ENCODE peak calls at places on chromosome 11, in five cellular contexts. A is left colon; X is stimulated activated CD8-positive, alpha-beta memory T cell treated with anti-CD3 and anti-CD28 coated beads, Interleukin-7, amount 100 ng/mL, for 48 hours; I is right cardiac atrium; O is hippocampal formation. K is an unnamed sample.

GRCh38 chr11:40273192-40273732 is 1186.2 kb downstream of the LRRC4C start:
- DNase-seq in A (no peak), X (no peak), I (no peak), O (no peak), K (no peak)

GRCh38 chr11:72195518-72195917 is 3.6 kb downstream of the FOLR1 start:
- DNase-seq in A (no peak), X (no peak), I (no peak), O (no peak), K (no peak)

GRCh38 chr11:14617241-14618027 is 26.2 kb upstream of the PDE3B start:
- DNase-seq in A (no peak), X (no peak), I (no peak), O (no peak), K (no peak)

GRCh38 chr11:11311169-11311568 is 41.9 kb downstream of the CSNK2A3 start:
- DNase-seq in A (no peak), X (no peak), I (no peak), O (no peak), K (no peak)

GRCh38 chr11:13668957-13669521 is 571 bp downstream of the FAR1 start:
- DNase-seq in A (peak), X (peak), I (peak), O (peak), K (peak)

GRCh38 chr11:117144477-117145392 is 648 bp downstream of the PAFAH1B2 start:
- DNase-seq in A (peak), X (no peak), I (peak), O (peak), K (no peak)

GRCh38 chr11:124865902-124866851 is 945 bp downstream of the ROBO3 start:
- DNase-seq in A (peak), X (peak), I (peak), O (no peak), K (no peak)

GRCh38 chr11:116053538-116053919 is 549.3 kb upstream of the CADM1 start:
- DNase-seq in A (no peak), X (no peak), I (no peak), O (no peak), K (no peak)

GRCh38 chr11:131674051-131674755 is 303.8 kb downstream of the NTM start:
- DNase-seq in A (peak), X (no peak), I (peak), O (peak), K (peak)

GRCh38 chr11:16011396-16011795 is 344.9 kb downstream of the SOX6 start:
- DNase-seq in A (no peak), X (no peak), I (no peak), O (no peak), K (no peak)

GRCh38 chr11:114255289-114255688 is 40.9 kb upstream of the NNMT start:
- DNase-seq in A (no peak), X (no peak), I (no peak), O (no peak), K (no peak)

GRCh38 chr11:59174664-59175033 is 2.7 kb downstream of the DTX4 start:
- DNase-seq in A (peak), X (no peak), I (no peak), O (no peak), K (no peak)

GRCh38 chr11:46906596-46906995 is 11.8 kb downstream of the LRP4 start:
- DNase-seq in A (no peak), X (no peak), I (no peak), O (no peak), K (peak)

GRCh38 chr11:115521874-115522273 is 17.7 kb upstream of the CADM1 start:
- DNase-seq in A (no peak), X (no peak), I (no peak), O (no peak), K (no peak)

GRCh38 chr11:130487390-130488186 is 39.1 kb downstream of the ADAMTS15 start:
- DNase-seq in A (no peak), X (no peak), I (no peak), O (no peak), K (no peak)

GRCh38 chr11:4610258-4610935 is 2.4 kb upstream of the TRIM68 start:
- DNase-seq in A (no peak), X (no peak), I (no peak), O (no peak), K (no peak)

GRCh38 chr11:134691474-134691873 is 279.4 kb upstream of the B3GAT1 start:
- DNase-seq in A (no peak), X (no peak), I (no peak), O (no peak), K (no peak)

GRCh38 chr11:12573707-12574106 is 100.5 kb upstream of the TEAD1 start:
- DNase-seq in A (no peak), X (no peak), I (no peak), O (no peak), K (no peak)

GRCh38 chr11:1888811-1889526 is 2.7 kb downstream of the PRR33 start:
- DNase-seq in A (peak), X (peak), I (peak), O (no peak), K (peak)

GRCh38 chr11:102306048-102306575 is 11.2 kb upstream of the BIRC3 start:
- DNase-seq in A (peak), X (no peak), I (no peak), O (no peak), K (no peak)

GRCh38 chr11:2563216-2564007 is 118.6 kb downstream of the KCNQ1 start:
- DNase-seq in A (peak), X (no peak), I (peak), O (no peak), K (no peak)

GRCh38 chr11:105611837-105612480 is 2.1 kb downstream of the GRIA4 start:
- DNase-seq in A (no peak), X (no peak), I (no peak), O (peak), K (no peak)

GRCh38 chr11:383431-383830 is 10.6 kb upstream of the PKP3 start:
- DNase-seq in A (no peak), X (no peak), I (no peak), O (no peak), K (no peak)

GRCh38 chr11:93986716-93987115 is 34.4 kb upstream of the HEPHL1 start:
- DNase-seq in A (no peak), X (no peak), I (no peak), O (no peak), K (no peak)

GRCh38 chr11:22466351-22466750 is 128.2 kb downstream of the SLC17A6 start:
- DNase-seq in A (no peak), X (no peak), I (no peak), O (no peak), K (no peak)

GRCh38 chr11:19259487-19260345 is 19.0 kb upstream of the E2F8 start:
- DNase-seq in A (peak), X (no peak), I (peak), O (peak), K (peak)

GRCh38 chr11:65492637-65493366 is 6.0 kb upstream of the MALAT1 start:
- DNase-seq in A (peak), X (no peak), I (peak), O (peak), K (peak)

GRCh38 chr11:63574856-63575602 is 11.8 kb upstream of the PLAAT2 start:
- DNase-seq in A (peak), X (no peak), I (peak), O (no peak), K (peak)

GRCh38 chr11:35859311-35859710 is 84.6 kb upstream of the LDLRAD3 start:
- DNase-seq in A (no peak), X (no peak), I (no peak), O (no peak), K (no peak)

GRCh38 chr11:88553204-88553603 is 215.7 kb upstream of the CTSC start:
- DNase-seq in A (no peak), X (no peak), I (no peak), O (no peak), K (no peak)

GRCh38 chr11:91404344-91404743 is 820.3 kb upstream of the FAT3 start:
- DNase-seq in A (no peak), X (no peak), I (no peak), O (no peak), K (no peak)

GRCh38 chr11:35662061-35662648 is 420 bp upstream of the TRIM44 start:
- DNase-seq in A (no peak), X (no peak), I (no peak), O (peak), K (peak)

GRCh38 chr11:113675003-113675471 is 31.1 kb downstream of the TMPRSS5 start:
- DNase-seq in A (no peak), X (peak), I (no peak), O (no peak), K (no peak)

GRCh38 chr11:45930031-45930794 is 7.8 kb downstream of the LARGE2 start:
- DNase-seq in A (peak), X (no peak), I (peak), O (no peak), K (no peak)

GRCh38 chr11:57513911-57514537 is 1.5 kb downstream of the SLC43A1 start:
- DNase-seq in A (peak), X (no peak), I (peak), O (no peak), K (peak)

GRCh38 chr11:12126352-12127019 is 16.1 kb downstream of the MICAL2 start:
- DNase-seq in A (no peak), X (no peak), I (no peak), O (no peak), K (no peak)

GRCh38 chr11:62593434-62594044 is 2.2 kb upstream of the TUT1 start:
- DNase-seq in A (peak), X (no peak), I (peak), O (peak), K (peak)

GRCh38 chr11:123702137-123702536 is 39.3 kb downstream of the ZNF202 start:
- DNase-seq in A (no peak), X (no peak), I (peak), O (no peak), K (no peak)

K was measured in head of caudate nucleus.